ENCODE peak calls at places on chromosomes 5 and 9, in seven cellular contexts. S is mesenchymal stem cell, T is mesendoderm, X is fibroblast of lung, A is IMR-90, F is endothelial cell of umbilical vein, W is HCT116. L is an unnamed sample.

GRCh38 chr5:150021491-150022162 is 21.1 kb downstream of the HMGXB3 start:
- DNase-seq in S (no peak), T (peak; percentile 74), X (peak; percentile 91), A (peak; percentile 19), F (peak; percentile 94), W (peak; percentile 80), L (peak; percentile 88)

GRCh38 chr5:136249678-136250266 is 56.8 kb upstream of the SMIM32 start:
- DNase-seq in S (peak; percentile 68), T (peak; percentile 71), X (peak; percentile 65), A (peak; percentile 70), F (peak; percentile 64), W (peak; percentile 54), L (peak; percentile 37)

GRCh38 chr5:181028032-181028819 is 11.8 kb upstream of the BTNL9 start:
- DNase-seq in S (no peak), T (peak; percentile 84), X (no peak), A (no peak), F (no peak), W (peak; percentile 90), L (no peak)

GRCh38 chr5:170467000-170467707 is 36.7 kb upstream of the KCNIP1 start:
- DNase-seq in S (peak; percentile 85), T (no peak), X (peak; percentile 93), A (peak; percentile 90), F (peak; percentile 91), W (no peak), L (peak; percentile 94)

GRCh38 chr5:172795401-172795977 is 24.5 kb upstream of the DUSP1 start:
- DNase-seq in S (peak; percentile 97), T (peak; percentile 60), X (peak; percentile 96), A (peak; percentile 99), F (peak; percentile 96), W (no peak), L (no peak)

GRCh38 chr5:57368010-57368409 is 114.6 kb downstream of the ACTBL2 start:
- DNase-seq in S (no peak), T (no peak), X (peak; percentile 25), A (peak; percentile 68), F (no peak), W (no peak), L (peak; percentile 31)

GRCh38 chr5:54844905-54845566 is 140.4 kb downstream of the ESM1 start:
- DNase-seq in S (peak; percentile 64), T (peak; percentile 34), X (peak; percentile 45), A (peak; percentile 79), F (peak; percentile 65), W (peak; percentile 31), L (peak; percentile 8)

GRCh38 chr5:167208911-167209310 is 1082.5 kb upstream of the WWC1 start:
- DNase-seq in S (peak; percentile 3), T (peak; percentile 71), X (peak; percentile 81), A (no peak), F (peak; percentile 13), W (no peak), L (no peak)

GRCh38 chr5:38208782-38209378 is 49.5 kb upstream of the EGFLAM start:
- DNase-seq in S (peak; percentile 56), T (peak; percentile 79), X (peak; percentile 40), A (peak; percentile 31), F (peak; percentile 22), W (peak; percentile 47), L (peak; percentile 37)

GRCh38 chr9:2181794-2182193 is 166.6 kb downstream of the SMARCA2 start:
- DNase-seq in S (peak; percentile 20), T (peak; percentile 87), X (no peak), A (peak; percentile 7), F (peak; percentile 36), W (peak; percentile 12), L (no peak)

GRCh38 chr5:171520300-171521170 is 101.1 kb downstream of the FGF18 start:
- DNase-seq in S (peak; percentile 34), T (peak; percentile 93), X (peak; percentile 68), A (peak; percentile 18), F (peak; percentile 20), W (no peak), L (no peak)

GRCh38 chr9:38062498-38063362 is 6.3 kb downstream of the SHB start:
- DNase-seq in S (peak; percentile 77), T (no peak), X (peak; percentile 88), A (peak; percentile 84), F (no peak), W (no peak), L (no peak)

GRCh38 chr9:93244101-93244500 is 60.2 kb downstream of the WNK2 start:
- DNase-seq in S (no peak), T (no peak), X (no peak), A (no peak), F (no peak), W (no peak), L (no peak)

GRCh38 chr9:98129451-98129881 is 10.4 kb upstream of the TRIM14 start:
- DNase-seq in S (no peak), T (peak; percentile 8), X (no peak), A (peak; percentile 7), F (no peak), W (no peak), L (no peak)

GRCh38 chr5:61801174-61801573 is 469.1 kb downstream of the ZSWIM6 start:
- DNase-seq in S (no peak), T (peak; percentile 22), X (no peak), A (no peak), F (no peak), W (no peak), L (no peak)

GRCh38 chr9:116550728-116551436 is 136.2 kb upstream of the TRIM32 start:
- DNase-seq in S (no peak), T (peak; percentile 4), X (peak; percentile 63), A (peak; percentile 56), F (no peak), W (no peak), L (peak; percentile 48)

GRCh38 chr5:10801931-10802674 is 41.1 kb upstream of the DAP start:
- DNase-seq in S (no peak), T (peak; percentile 64), X (no peak), A (no peak), F (peak; percentile 8), W (no peak), L (no peak)

GRCh38 chr9:105243015-105243686 is 1.3 kb upstream of the SLC44A1 start:
- DNase-seq in S (peak; percentile 80), T (peak; percentile 94), X (peak; percentile 93), A (peak; percentile 49), F (peak; percentile 78), W (no peak), L (peak; percentile 44)

DNA sequence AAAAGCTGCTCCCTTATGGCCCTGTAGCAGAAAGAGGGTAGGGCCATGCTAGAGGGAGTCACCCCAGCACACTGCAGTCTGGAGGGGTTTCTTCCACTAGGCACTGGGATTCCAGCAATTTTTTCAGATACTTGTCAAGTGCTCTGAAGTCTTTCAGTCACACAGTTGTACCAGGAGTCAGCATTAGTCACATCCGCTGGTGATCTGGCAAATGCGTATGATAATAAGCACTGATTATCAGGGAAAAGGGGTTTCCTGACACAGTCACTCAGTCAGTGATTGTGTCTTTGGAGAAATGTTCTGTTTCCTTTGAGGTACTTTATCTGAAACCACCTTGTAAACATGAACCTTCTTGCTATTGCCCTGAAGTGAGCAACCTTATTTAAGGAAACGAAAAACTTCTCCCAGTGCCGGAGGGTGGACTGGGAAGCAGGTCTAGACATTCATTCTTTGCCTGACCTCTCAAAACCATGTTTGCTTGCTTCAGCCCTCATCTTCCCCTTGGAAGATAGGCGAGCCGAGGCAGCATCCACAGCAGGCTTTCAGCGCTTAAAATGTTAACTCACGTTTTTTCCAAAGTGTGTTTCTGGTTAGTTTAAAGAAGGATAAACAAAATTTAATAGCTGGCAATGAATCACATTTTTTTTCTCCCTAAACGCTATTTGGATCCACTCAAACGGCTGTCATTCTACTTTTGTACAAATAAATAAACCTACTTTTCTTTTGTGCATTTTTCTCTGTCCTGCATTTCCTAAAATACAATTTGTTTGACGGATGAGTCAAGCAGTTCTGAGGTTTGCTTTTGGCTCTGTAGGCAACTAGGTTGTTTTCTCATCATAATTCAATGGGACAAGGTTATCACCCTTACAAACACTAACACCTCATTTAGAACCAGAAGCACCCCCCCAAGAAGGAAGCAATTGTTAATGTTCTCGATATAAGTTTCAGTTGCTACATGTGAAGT is 77.7 kb downstream of the FOXD1 start:
- DNase-seq in S (peak; percentile 97), T (peak; percentile 91), X (peak; percentile 97), A (peak; percentile 98), F (peak; percentile 97), W (peak; percentile 94), L (peak; percentile 99)
- H3K9ac ChIP-seq in S (peak overlapping the region; percentile 36), T (no peak overlapping the region), X (no peak overlapping the region), A (no peak overlapping the region), F (peak overlapping the region; percentile 61), W (peak overlapping the region; percentile 54), L (peak overlapping the region; percentile 27)

DNA sequence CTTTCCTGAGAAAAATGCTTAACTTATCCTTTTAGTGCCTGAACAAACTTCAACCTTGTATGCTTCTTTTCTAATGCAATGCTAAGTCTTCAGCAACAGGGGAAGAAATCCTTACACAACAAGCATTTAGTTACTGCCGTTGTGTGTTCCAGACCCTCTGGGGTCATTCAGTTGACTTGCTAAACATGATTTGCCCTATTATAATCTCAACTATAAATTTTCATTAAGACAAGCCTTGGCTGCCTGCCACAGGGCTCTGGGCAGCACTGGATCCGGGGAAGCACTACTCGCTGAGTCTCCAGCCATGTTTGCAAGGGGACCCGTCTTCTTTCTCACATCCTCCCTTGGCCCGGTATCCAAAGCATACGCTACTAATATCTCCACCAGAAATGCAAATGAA is 58.1 kb downstream of the PTCH1 start:
- DNase-seq in S (peak; percentile 61), T (no peak), X (no peak), A (no peak), F (peak; percentile 49), W (no peak), L (no peak)
- H3K4me2 ChIP-seq in S (no peak overlapping the region), T (no peak overlapping the region), X (no peak overlapping the region), A (no peak overlapping the region), F (no peak overlapping the region), W (no peak overlapping the region), L (no peak overlapping the region)

DNA sequence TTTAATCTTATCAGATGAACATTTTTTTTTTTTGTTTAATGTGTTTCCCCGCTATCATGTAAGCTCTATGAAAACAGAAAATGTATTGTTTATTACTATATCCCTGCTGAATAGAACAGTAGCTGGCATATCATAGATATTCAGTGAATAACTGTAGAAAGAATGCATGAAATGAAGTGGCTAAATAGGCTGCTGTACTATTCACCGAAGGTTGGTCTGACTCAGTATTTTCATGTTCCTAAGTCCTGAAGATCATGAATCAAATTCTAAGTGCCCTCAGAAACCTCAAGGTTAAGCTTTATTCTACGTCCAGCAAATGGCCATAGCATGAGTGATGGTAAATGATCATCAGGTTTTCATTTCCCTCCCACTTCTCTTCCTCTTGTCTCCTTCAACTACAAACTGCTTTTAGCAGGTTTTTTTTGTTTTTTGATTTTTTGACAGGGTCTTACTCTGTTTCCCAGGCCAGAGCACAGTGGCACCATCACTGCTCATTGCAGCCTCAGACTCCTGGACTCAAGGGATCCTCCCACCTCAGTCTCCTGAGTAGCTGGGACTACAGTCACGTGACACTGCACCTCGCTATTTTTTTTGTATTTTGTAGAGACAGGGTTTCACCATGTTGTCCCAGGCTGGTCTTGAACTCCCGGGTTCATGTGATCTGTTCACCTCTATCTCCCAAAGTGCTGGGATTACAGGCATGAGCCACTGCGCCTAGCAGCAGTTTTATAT is 19.1 kb upstream of the ZFAND5 start:
- DNase-seq in S (peak; percentile 79), T (no peak), X (peak; percentile 98), A (peak; percentile 94), F (no peak), W (no peak), L (peak; percentile 87)
- H3K9ac ChIP-seq in S (no peak overlapping the region), T (no peak overlapping the region), X (no peak overlapping the region), A (no peak overlapping the region), F (no peak overlapping the region), W (no peak overlapping the region), L (no peak overlapping the region)

DNA sequence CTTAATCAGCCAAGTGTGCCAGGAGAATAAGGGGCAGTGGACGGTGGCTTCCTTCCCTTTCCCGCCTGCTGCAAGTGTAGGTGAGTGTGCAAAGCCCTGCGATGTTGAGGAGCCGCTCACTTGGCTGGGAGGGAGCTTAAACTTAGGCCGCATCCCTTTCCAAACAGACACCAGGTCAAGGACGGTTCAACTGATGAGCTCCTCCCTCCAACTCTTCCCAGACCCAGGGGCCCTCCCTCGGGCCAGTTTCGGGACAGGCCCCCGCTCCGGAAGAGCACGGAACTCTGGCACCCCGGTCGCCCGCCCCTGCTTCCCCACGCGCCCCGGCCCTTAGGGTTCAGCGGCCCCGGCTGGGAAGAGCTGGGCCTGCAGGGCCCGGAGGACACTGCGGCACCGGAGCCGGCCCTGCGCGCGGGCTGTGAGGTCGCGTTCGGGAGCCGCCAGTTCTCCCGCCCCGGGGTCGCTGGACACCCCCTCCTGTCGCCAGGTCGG is 481 bp downstream of the MRPL36 start:
- DNase-seq in S (peak; percentile 40), T (peak; percentile 36), X (peak; percentile 16), A (peak; percentile 19), F (peak; percentile 21), W (no peak), L (peak; percentile 17)
- H3K4me2 ChIP-seq in S (peak overlapping the region; percentile 84), T (peak overlapping the region; percentile 97), X (peak overlapping the region; percentile 100), A (peak overlapping the region; percentile 96), F (peak overlapping the region; percentile 88), W (peak overlapping the region; percentile 87), L (peak overlapping the region; percentile 85)

L was measured in mammary epithelial cell.